ENCODE peak calls at places on chromosomes 6 and 20, in seven cellular contexts. One of them, this sample, is unnamed.

GRCh38 chr6:166658115-166658791 is 31.2 kb upstream of the RPS6KA2 start:
- ATAC-seq in upper lobe of right lung: no peak
- ATAC-seq in right lobe of liver: no peak
- ATAC-seq in naive thymus-derived CD4-positive, alpha-beta T cell: no peak
- ATAC-seq in upper lobe of left lung: no peak
- ATAC-seq in psoas muscle: peak; percentile 84
- ATAC-seq in lower lobe of right lung: no peak
- ATAC-seq in this sample: no peak

GRCh38 chr6:53896237-53896636 is 101.4 kb downstream of the LRRC1 start:
- ATAC-seq in upper lobe of right lung: no peak
- ATAC-seq in right lobe of liver: no peak
- ATAC-seq in naive thymus-derived CD4-positive, alpha-beta T cell: no peak
- ATAC-seq in upper lobe of left lung: no peak
- ATAC-seq in psoas muscle: no peak
- ATAC-seq in lower lobe of right lung: no peak
- ATAC-seq in this sample: no peak

GRCh38 chr20:10059006-10059405 is 24.2 kb downstream of the ANKEF1 start:
- ATAC-seq in upper lobe of right lung: no peak
- ATAC-seq in right lobe of liver: no peak
- ATAC-seq in naive thymus-derived CD4-positive, alpha-beta T cell: no peak
- ATAC-seq in upper lobe of left lung: no peak
- ATAC-seq in psoas muscle: no peak
- ATAC-seq in lower lobe of right lung: no peak
- ATAC-seq in this sample: no peak

GRCh38 chr6:108874470-108875160 is 26.4 kb downstream of the ARMC2 start:
- ATAC-seq in upper lobe of right lung: peak; percentile 60
- ATAC-seq in right lobe of liver: peak; percentile 30
- ATAC-seq in naive thymus-derived CD4-positive, alpha-beta T cell: peak; percentile 79
- ATAC-seq in upper lobe of left lung: no peak
- ATAC-seq in psoas muscle: no peak
- ATAC-seq in lower lobe of right lung: peak; percentile 24
- ATAC-seq in this sample: no peak

GRCh38 chr20:57022306-57022705 is 244.1 kb downstream of the BMP7 start:
- ATAC-seq in upper lobe of right lung: no peak
- ATAC-seq in right lobe of liver: no peak
- ATAC-seq in naive thymus-derived CD4-positive, alpha-beta T cell: no peak
- ATAC-seq in upper lobe of left lung: no peak
- ATAC-seq in psoas muscle: no peak
- ATAC-seq in lower lobe of right lung: no peak
- ATAC-seq in this sample: no peak

GRCh38 chr6:108831104-108831503 is 17.1 kb upstream of the ARMC2 start:
- ATAC-seq in upper lobe of right lung: no peak
- ATAC-seq in right lobe of liver: no peak
- ATAC-seq in naive thymus-derived CD4-positive, alpha-beta T cell: no peak
- ATAC-seq in upper lobe of left lung: no peak
- ATAC-seq in psoas muscle: no peak
- ATAC-seq in lower lobe of right lung: no peak
- ATAC-seq in this sample: no peak

GRCh38 chr20:1491891-1492642 is 847 bp upstream of the SIRPB2 start:
- ATAC-seq in upper lobe of right lung: peak; percentile 9
- ATAC-seq in right lobe of liver: peak; percentile 27
- ATAC-seq in naive thymus-derived CD4-positive, alpha-beta T cell: peak; percentile 12
- ATAC-seq in upper lobe of left lung: no peak
- ATAC-seq in psoas muscle: no peak
- ATAC-seq in lower lobe of right lung: peak; percentile 28
- ATAC-seq in this sample: no peak

GRCh38 chr6:130900913-130901312 is 73.7 kb downstream of the SMLR1 start:
- ATAC-seq in upper lobe of right lung: no peak
- ATAC-seq in right lobe of liver: no peak
- ATAC-seq in naive thymus-derived CD4-positive, alpha-beta T cell: no peak
- ATAC-seq in upper lobe of left lung: no peak
- ATAC-seq in psoas muscle: peak; percentile 77
- ATAC-seq in lower lobe of right lung: no peak
- ATAC-seq in this sample: no peak

GRCh38 chr20:51354191-51354768 is 188.2 kb downstream of the NFATC2 start:
- ATAC-seq in upper lobe of right lung: no peak
- ATAC-seq in right lobe of liver: no peak
- ATAC-seq in naive thymus-derived CD4-positive, alpha-beta T cell: no peak
- ATAC-seq in upper lobe of left lung: no peak
- ATAC-seq in psoas muscle: no peak
- ATAC-seq in lower lobe of right lung: no peak
- ATAC-seq in this sample: no peak

GRCh38 chr20:45157977-45158376 is 16.7 kb upstream of the PI3 start:
- ATAC-seq in upper lobe of right lung: peak; percentile 37
- ATAC-seq in right lobe of liver: no peak
- ATAC-seq in naive thymus-derived CD4-positive, alpha-beta T cell: no peak
- ATAC-seq in upper lobe of left lung: no peak
- ATAC-seq in psoas muscle: no peak
- ATAC-seq in lower lobe of right lung: peak; percentile 11
- ATAC-seq in this sample: no peak

GRCh38 chr6:44735631-44735963 is 348.1 kb downstream of the CDC5L start:
- ATAC-seq in upper lobe of right lung: no peak
- ATAC-seq in right lobe of liver: no peak
- ATAC-seq in naive thymus-derived CD4-positive, alpha-beta T cell: no peak
- ATAC-seq in upper lobe of left lung: no peak
- ATAC-seq in psoas muscle: no peak
- ATAC-seq in lower lobe of right lung: no peak
- ATAC-seq in this sample: no peak

GRCh38 chr6:90351696-90352095 is 55.1 kb upstream of the BACH2 start:
- ATAC-seq in upper lobe of right lung: peak; percentile 45
- ATAC-seq in right lobe of liver: peak; percentile 59
- ATAC-seq in naive thymus-derived CD4-positive, alpha-beta T cell: no peak
- ATAC-seq in upper lobe of left lung: no peak
- ATAC-seq in psoas muscle: no peak
- ATAC-seq in lower lobe of right lung: peak; percentile 50
- ATAC-seq in this sample: no peak

GRCh38 chr20:3251806-3252205 is 12.8 kb upstream of the SLC4A11 start:
- ATAC-seq in upper lobe of right lung: no peak
- ATAC-seq in right lobe of liver: no peak
- ATAC-seq in naive thymus-derived CD4-positive, alpha-beta T cell: no peak
- ATAC-seq in upper lobe of left lung: no peak
- ATAC-seq in psoas muscle: no peak
- ATAC-seq in lower lobe of right lung: peak; percentile 23
- ATAC-seq in this sample: peak; percentile 57

GRCh38 chr20:1473244-1473635 is 6.6 kb upstream of the NSFL1C start:
- ATAC-seq in upper lobe of right lung: no peak
- ATAC-seq in right lobe of liver: no peak
- ATAC-seq in naive thymus-derived CD4-positive, alpha-beta T cell: no peak
- ATAC-seq in upper lobe of left lung: no peak
- ATAC-seq in psoas muscle: no peak
- ATAC-seq in lower lobe of right lung: no peak
- ATAC-seq in this sample: no peak

GRCh38 chr20:1823421-1823892 is 71.8 kb upstream of the SIRPA start:
- ATAC-seq in upper lobe of right lung: no peak
- ATAC-seq in right lobe of liver: no peak
- ATAC-seq in naive thymus-derived CD4-positive, alpha-beta T cell: no peak
- ATAC-seq in upper lobe of left lung: no peak
- ATAC-seq in psoas muscle: no peak
- ATAC-seq in lower lobe of right lung: no peak
- ATAC-seq in this sample: no peak

GRCh38 chr6:20630136-20630535 is 95.9 kb downstream of the CDKAL1 start:
- ATAC-seq in upper lobe of right lung: no peak
- ATAC-seq in right lobe of liver: no peak
- ATAC-seq in naive thymus-derived CD4-positive, alpha-beta T cell: no peak
- ATAC-seq in upper lobe of left lung: no peak
- ATAC-seq in psoas muscle: no peak
- ATAC-seq in lower lobe of right lung: no peak
- ATAC-seq in this sample: no peak

GRCh38 chr20:61643631-61644386 is 391.7 kb downstream of the CDH4 start:
- ATAC-seq in upper lobe of right lung: no peak
- ATAC-seq in right lobe of liver: no peak
- ATAC-seq in naive thymus-derived CD4-positive, alpha-beta T cell: no peak
- ATAC-seq in upper lobe of left lung: no peak
- ATAC-seq in psoas muscle: no peak
- ATAC-seq in lower lobe of right lung: no peak
- ATAC-seq in this sample: peak; percentile 22

GRCh38 chr6:3777695-3778461 is 26.4 kb upstream of the PXDC1 start:
- ATAC-seq in upper lobe of right lung: no peak
- ATAC-seq in right lobe of liver: no peak
- ATAC-seq in naive thymus-derived CD4-positive, alpha-beta T cell: no peak
- ATAC-seq in upper lobe of left lung: no peak
- ATAC-seq in psoas muscle: no peak
- ATAC-seq in lower lobe of right lung: no peak
- ATAC-seq in this sample: no peak

GRCh38 chr6:132000296-132000695 is 49.1 kb upstream of the CCN2 start:
- ATAC-seq in upper lobe of right lung: no peak
- ATAC-seq in right lobe of liver: no peak
- ATAC-seq in naive thymus-derived CD4-positive, alpha-beta T cell: no peak
- ATAC-seq in upper lobe of left lung: no peak
- ATAC-seq in psoas muscle: no peak
- ATAC-seq in lower lobe of right lung: no peak
- ATAC-seq in this sample: no peak

GRCh38 chr6:131997450-131998153 is 46.4 kb upstream of the CCN2 start:
- ATAC-seq in upper lobe of right lung: no peak
- ATAC-seq in right lobe of liver: peak; percentile 51
- ATAC-seq in naive thymus-derived CD4-positive, alpha-beta T cell: no peak
- ATAC-seq in upper lobe of left lung: no peak
- ATAC-seq in psoas muscle: no peak
- ATAC-seq in lower lobe of right lung: no peak
- ATAC-seq in this sample: no peak

GRCh38 chr6:131998255-131998982 is 47.2 kb upstream of the CCN2 start:
- ATAC-seq in upper lobe of right lung: no peak
- ATAC-seq in right lobe of liver: no peak
- ATAC-seq in naive thymus-derived CD4-positive, alpha-beta T cell: no peak
- ATAC-seq in upper lobe of left lung: no peak
- ATAC-seq in psoas muscle: no peak
- ATAC-seq in lower lobe of right lung: no peak
- ATAC-seq in this sample: peak; percentile 43

GRCh38 chr6:131995924-131996323 is 44.8 kb upstream of the CCN2 start:
- ATAC-seq in upper lobe of right lung: no peak
- ATAC-seq in right lobe of liver: no peak
- ATAC-seq in naive thymus-derived CD4-positive, alpha-beta T cell: no peak
- ATAC-seq in upper lobe of left lung: no peak
- ATAC-seq in psoas muscle: no peak
- ATAC-seq in lower lobe of right lung: no peak
- ATAC-seq in this sample: no peak

GRCh38 chr6:131999545-132000146 is 48.5 kb upstream of the CCN2 start:
- ATAC-seq in upper lobe of right lung: no peak
- ATAC-seq in right lobe of liver: no peak
- ATAC-seq in naive thymus-derived CD4-positive, alpha-beta T cell: no peak
- ATAC-seq in upper lobe of left lung: no peak
- ATAC-seq in psoas muscle: no peak
- ATAC-seq in lower lobe of right lung: no peak
- ATAC-seq in this sample: no peak
- H3K4me3 ChIP-seq in upper lobe of right lung: no peak overlapping the region
- H3K4me3 ChIP-seq in right lobe of liver: no peak overlapping the region
- H3K4me3 ChIP-seq in naive thymus-derived CD4-positive, alpha-beta T cell: no peak overlapping the region
- H3K4me3 ChIP-seq in upper lobe of left lung: no peak overlapping the region
- H3K4me3 ChIP-seq in psoas muscle: no peak overlapping the region
- H3K4me3 ChIP-seq in lower lobe of right lung: no peak overlapping the region
- H3K4me3 ChIP-seq in this sample: no peak overlapping the region

DNA sequence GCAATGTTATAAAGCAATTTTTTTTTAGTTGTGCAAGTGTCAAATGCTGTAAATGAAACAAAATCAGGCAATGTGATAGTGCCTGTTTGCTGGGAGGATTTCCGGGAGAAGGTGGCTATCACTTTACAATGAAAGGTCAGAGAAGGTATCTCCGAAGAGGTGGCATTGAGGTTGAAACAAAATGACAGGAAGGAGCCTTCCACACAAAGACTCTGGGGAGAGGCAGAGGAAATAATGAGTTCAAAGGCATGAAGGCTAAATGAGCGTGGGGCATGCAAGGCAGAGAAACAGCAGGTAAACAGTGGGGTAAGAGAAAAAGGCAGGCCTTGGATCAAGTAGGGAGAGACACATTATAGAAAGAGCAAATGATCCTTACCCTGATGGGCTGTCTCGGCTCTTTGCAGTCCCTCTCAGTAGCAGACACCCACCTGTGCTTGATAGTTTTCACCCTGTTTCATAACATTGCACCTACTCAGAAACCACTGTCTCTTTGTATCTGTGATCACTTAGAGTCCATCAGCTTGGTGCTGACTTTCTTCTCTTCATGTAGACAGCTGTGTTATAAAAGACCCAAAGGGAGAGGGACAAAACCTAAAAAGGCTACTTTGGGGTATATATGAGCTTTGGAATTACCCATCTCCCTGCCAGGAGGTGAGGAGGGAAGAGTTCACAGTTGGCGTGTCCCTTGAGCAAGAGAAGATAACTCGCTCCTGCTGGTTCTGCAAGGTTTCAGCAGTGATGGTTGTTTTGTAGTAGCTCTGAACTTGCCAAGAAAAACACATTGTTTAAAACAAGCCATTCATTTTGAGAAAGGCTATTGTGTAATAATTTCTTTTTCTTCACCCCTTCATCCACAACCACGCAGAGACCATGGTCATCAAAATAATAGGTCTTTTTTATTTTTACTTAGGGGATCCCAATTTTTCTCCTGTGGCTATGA is 22.3 kb downstream of the NRN1 start:
- ATAC-seq in upper lobe of right lung: no peak
- ATAC-seq in right lobe of liver: no peak
- ATAC-seq in naive thymus-derived CD4-positive, alpha-beta T cell: peak; percentile 20
- ATAC-seq in upper lobe of left lung: no peak
- ATAC-seq in psoas muscle: no peak
- ATAC-seq in lower lobe of right lung: no peak
- ATAC-seq in this sample: no peak
- H3K4me3 ChIP-seq in upper lobe of right lung: no peak overlapping the region
- H3K4me3 ChIP-seq in right lobe of liver: no peak overlapping the region
- H3K4me3 ChIP-seq in naive thymus-derived CD4-positive, alpha-beta T cell: no peak overlapping the region
- H3K4me3 ChIP-seq in upper lobe of left lung: no peak overlapping the region
- H3K4me3 ChIP-seq in psoas muscle: no peak overlapping the region
- H3K4me3 ChIP-seq in lower lobe of right lung: no peak overlapping the region
- H3K4me3 ChIP-seq in this sample: no peak overlapping the region

DNA sequence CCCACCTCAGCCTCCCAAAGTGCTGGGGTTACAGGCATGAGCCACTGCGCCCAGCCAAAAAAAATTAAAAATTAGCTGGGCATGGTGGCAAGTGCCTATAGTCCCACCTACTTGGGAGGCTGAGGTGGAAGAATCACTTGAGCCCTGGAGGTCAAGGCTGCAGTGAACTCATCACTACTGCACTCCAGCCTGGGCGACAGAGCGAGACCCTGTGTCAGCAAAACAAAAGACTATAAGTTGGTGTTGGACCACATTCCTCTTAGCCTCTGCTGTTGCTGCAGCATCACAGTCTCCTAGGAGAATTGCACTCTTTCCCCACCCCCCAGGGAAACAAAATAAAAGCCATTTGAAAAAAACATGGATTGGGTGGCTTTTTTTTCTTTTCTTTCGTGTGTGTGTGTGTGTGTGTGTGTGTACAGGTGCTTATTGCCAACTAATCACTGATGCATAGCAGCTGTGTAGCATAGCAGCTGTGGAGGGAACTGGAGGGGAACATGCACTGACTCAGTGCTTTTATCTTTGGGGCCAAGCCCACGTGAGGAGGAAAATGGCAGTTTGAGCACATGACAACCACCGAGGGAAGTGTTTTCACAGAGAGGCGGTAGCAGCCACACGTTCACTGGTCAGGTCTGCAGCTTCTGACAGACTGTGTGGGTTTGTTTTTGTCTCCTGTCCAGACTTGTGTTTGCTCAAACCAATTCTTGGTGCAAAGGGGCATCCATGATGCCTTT is 27.5 kb downstream of the ALDH5A1 start:
- ATAC-seq in upper lobe of right lung: no peak
- ATAC-seq in right lobe of liver: no peak
- ATAC-seq in naive thymus-derived CD4-positive, alpha-beta T cell: peak; percentile 42
- ATAC-seq in upper lobe of left lung: no peak
- ATAC-seq in psoas muscle: no peak
- ATAC-seq in lower lobe of right lung: no peak
- ATAC-seq in this sample: no peak
- H3K4me3 ChIP-seq in upper lobe of right lung: no peak overlapping the region
- H3K4me3 ChIP-seq in right lobe of liver: no peak overlapping the region
- H3K4me3 ChIP-seq in naive thymus-derived CD4-positive, alpha-beta T cell: no peak overlapping the region
- H3K4me3 ChIP-seq in upper lobe of left lung: no peak overlapping the region
- H3K4me3 ChIP-seq in psoas muscle: no peak overlapping the region
- H3K4me3 ChIP-seq in lower lobe of right lung: no peak overlapping the region
- H3K4me3 ChIP-seq in this sample: no peak overlapping the region

GRCh38 chr6:33160728-33161323 is 31.4 kb downstream of the COL11A2 start:
- ATAC-seq in upper lobe of right lung: peak; percentile 77
- ATAC-seq in right lobe of liver: peak; percentile 22
- ATAC-seq in naive thymus-derived CD4-positive, alpha-beta T cell: no peak
- ATAC-seq in upper lobe of left lung: peak; percentile 61
- ATAC-seq in psoas muscle: peak; percentile 67
- ATAC-seq in lower lobe of right lung: peak; percentile 77
- ATAC-seq in this sample: peak; percentile 69
- H3K4me3 ChIP-seq in upper lobe of right lung: no peak overlapping the region
- H3K4me3 ChIP-seq in right lobe of liver: no peak overlapping the region
- H3K4me3 ChIP-seq in naive thymus-derived CD4-positive, alpha-beta T cell: no peak overlapping the region
- H3K4me3 ChIP-seq in upper lobe of left lung: peak overlapping the region; percentile 58
- H3K4me3 ChIP-seq in psoas muscle: peak overlapping the region; percentile 70
- H3K4me3 ChIP-seq in lower lobe of right lung: peak overlapping the region; percentile 58
- H3K4me3 ChIP-seq in this sample: peak overlapping the region; percentile 57

This sample was measured in gastroesophageal sphincter.